ENCODE peak calls at places on chromosomes 7 and 10, in nine cellular contexts. U is GM04503, F is smooth muscle cell of the brain vasculature, T is NCI-H82, Q is endothelial cell, G is PC-9, L is T-helper 9 cell, B is T-cell, N is GOT3. M is an unnamed sample.

GRCh38 chr10:102505462-102506115 is 1.8 kb downstream of the SUFU start:
- DNase-seq in U (no peak), F (no peak), T (no peak), Q (no peak), G (no peak), L (no peak), B (no peak), N (no peak), M (no peak)

GRCh38 chr10:42738669-42739068 is 43.9 kb upstream of the BMS1 start:
- DNase-seq in U (no peak), F (no peak), T (no peak), Q (no peak), G (no peak), L (no peak), B (no peak), N (no peak), M (no peak)

GRCh38 chr10:3595736-3596135 is 189.3 kb downstream of the KLF6 start:
- DNase-seq in U (no peak), F (no peak), T (no peak), Q (no peak), G (no peak), L (no peak), B (no peak), N (no peak), M (no peak)

GRCh38 chr10:92839191-92840085 is 8.9 kb upstream of the EXOC6 start:
- DNase-seq in U (no peak), F (no peak), T (peak; percentile 72), Q (peak; percentile 76), G (no peak), L (peak; percentile 26), B (peak; percentile 28), N (no peak), M (no peak)

GRCh38 chr7:5425507-5426225 is 2.0 kb upstream of the TNRC18 start:
- DNase-seq in U (no peak), F (peak; percentile 77), T (peak; percentile 89), Q (peak; percentile 60), G (peak; percentile 71), L (no peak), B (no peak), N (peak; percentile 37), M (no peak)

GRCh38 chr10:58178811-58179210 is 88.9 kb downstream of the IPMK start:
- DNase-seq in U (no peak), F (no peak), T (peak; percentile 22), Q (no peak), G (no peak), L (no peak), B (no peak), N (no peak), M (no peak)

GRCh38 chr7:116510795-116511194 is 11.3 kb downstream of the CAV2 start:
- DNase-seq in U (no peak), F (no peak), T (no peak), Q (no peak), G (no peak), L (no peak), B (no peak), N (no peak), M (no peak)

GRCh38 chr10:70247360-70247759 is 14.1 kb upstream of the PPA1 start:
- DNase-seq in U (no peak), F (no peak), T (no peak), Q (no peak), G (no peak), L (no peak), B (no peak), N (no peak), M (no peak)

GRCh38 chr10:11080564-11080984 is 62.9 kb downstream of the CELF2 start:
- DNase-seq in U (no peak), F (no peak), T (no peak), Q (no peak), G (no peak), L (no peak), B (no peak), N (no peak), M (no peak)